ENCODE peak calls at places on chromosomes 3 and 15, in ten cellular contexts. B is stimulated activated CD8-positive, alpha-beta memory T cell treated with anti-CD3 and anti-CD28 coated beads, Interleukin-15, amount 100 ng/mL, for 24 hours; A is NT2/D1; X is sciatic nerve; I is fibroblast of the aortic adventitia; H is T-helper 2 cell; S is C1 segment of cervical spinal cord; L is A673; K is stimulated activated naive CD4-positive, alpha-beta T cell; T is anterior cingulate cortex. C is an unnamed sample.
A peak's percentile ranks its signal among the peaks of the same experiment; 100 is the strongest.

GRCh38 chr3:145182196-145182911 is 978.6 kb downstream of the PLOD2 start:
- DNase-seq in B (no peak), A (no peak), X (no peak), I (peak; percentile 49), H (no peak), S (no peak), L (no peak), K (no peak), T (no peak), C (no peak)

GRCh38 chr3:56525291-56525690 is 31.7 kb upstream of the CCDC66 start:
- DNase-seq in B (no peak), A (peak; percentile 9), X (no peak), I (no peak), H (no peak), S (no peak), L (no peak), K (no peak), T (no peak), C (no peak)

GRCh38 chr3:58032186-58032585 is 24.0 kb downstream of the FLNB start:
- DNase-seq in B (no peak), A (no peak), X (no peak), I (no peak), H (no peak), S (no peak), L (no peak), K (no peak), T (no peak), C (no peak)

GRCh38 chr3:71022552-71023335 is 560.8 kb downstream of the FOXP1 start:
- DNase-seq in B (no peak), A (peak; percentile 67), X (no peak), I (peak; percentile 15), H (no peak), S (no peak), L (peak; percentile 39), K (no peak), T (no peak), C (peak; percentile 22)

GRCh38 chr3:129708328-129708861 is 101.9 kb upstream of the PLXND1 start:
- DNase-seq in B (no peak), A (no peak), X (no peak), I (no peak), H (no peak), S (no peak), L (no peak), K (no peak), T (no peak), C (no peak)

GRCh38 chr3:83065861-83066260 is 1304.4 kb upstream of the GBE1 start:
- DNase-seq in B (no peak), A (no peak), X (no peak), I (no peak), H (no peak), S (no peak), L (no peak), K (no peak), T (no peak), C (no peak)

GRCh38 chr15:58221591-58222241 is 83.5 kb downstream of the AQP9 start:
- DNase-seq in B (no peak), A (no peak), X (no peak), I (peak; percentile 54), H (no peak), S (no peak), L (no peak), K (no peak), T (no peak), C (no peak)

GRCh38 chr15:78629716-78630065 is 8.9 kb upstream of the CHRNA3 start:
- DNase-seq in B (no peak), A (no peak), X (peak; percentile 44), I (no peak), H (no peak), S (no peak), L (no peak), K (no peak), T (no peak), C (no peak)

GRCh38 chr3:71718069-71718468 is 7.1 kb downstream of the EIF4E3 start:
- DNase-seq in B (no peak), A (no peak), X (no peak), I (no peak), H (peak; percentile 65), S (no peak), L (no peak), K (no peak), T (no peak), C (no peak)

GRCh38 chr3:153673853-153674252 is 447.3 kb upstream of the ARHGEF26 start:
- DNase-seq in B (no peak), A (no peak), X (no peak), I (no peak), H (peak; percentile 56), S (no peak), L (no peak), K (no peak), T (no peak), C (no peak)

GRCh38 chr3:16319307-16319706 is 54.3 kb downstream of the OXNAD1 start:
- DNase-seq in B (no peak), A (peak; percentile 33), X (no peak), I (no peak), H (peak; percentile 90), S (no peak), L (peak; percentile 29), K (peak; percentile 77), T (no peak), C (no peak)

GRCh38 chr3:53978386-53978785 is 86.7 kb upstream of the SELENOK start:
- DNase-seq in B (no peak), A (no peak), X (no peak), I (no peak), H (no peak), S (no peak), L (no peak), K (no peak), T (no peak), C (no peak)

GRCh38 chr3:151918253-151919029 is 45.0 kb downstream of the SUCNR1 start:
- DNase-seq in B (no peak), A (no peak), X (no peak), I (peak; percentile 90), H (peak; percentile 51), S (no peak), L (peak; percentile 73), K (peak; percentile 14), T (no peak), C (no peak)

GRCh38 chr3:42182555-42182954 is 83.4 kb downstream of the CCK start:
- DNase-seq in B (no peak), A (no peak), X (no peak), I (peak; percentile 40), H (no peak), S (no peak), L (no peak), K (no peak), T (no peak), C (no peak)

C was measured in nucleus accumbens.